ENCODE peak calls at places on chromosomes 13 and 19, in six cellular contexts. One of them, this sample, is unnamed. For H3K27me3 and H3K4me1, the result is how much of the 10 kb centered on the place peaks cover.

GRCh38 chr13:104737713-104738112 is 1671.5 kb upstream of the SLC10A2 start:
- DNase-seq in stomach: no peak
- DNase-seq in GM23338: no peak
- DNase-seq in HepG2: no peak
- DNase-seq in sigmoid colon: no peak
- DNase-seq in SK-N-SH: no peak
- DNase-seq in this sample: no peak

GRCh38 chr13:41603917-41604316 is 146.6 kb downstream of the RGCC start:
- DNase-seq in HepG2: no peak
- DNase-seq in SK-N-SH: no peak
- DNase-seq in sigmoid colon: no peak
- DNase-seq in stomach: no peak
- DNase-seq in GM23338: no peak
- DNase-seq in this sample: no peak

GRCh38 chr19:52665529-52665928 is 27.4 kb upstream of the ZNF83 start:
- DNase-seq in SK-N-SH: no peak
- DNase-seq in GM23338: no peak
- DNase-seq in HepG2: no peak
- DNase-seq in stomach: no peak
- DNase-seq in sigmoid colon: no peak
- DNase-seq in this sample: no peak

GRCh38 chr13:23081246-23081645 is 99.5 kb upstream of the SGCG start:
- DNase-seq in GM23338: no peak
- DNase-seq in HepG2: no peak
- DNase-seq in sigmoid colon: no peak
- DNase-seq in SK-N-SH: no peak
- DNase-seq in stomach: no peak
- DNase-seq in this sample: no peak

GRCh38 chr19:52351512-52351911 is 15.5 kb downstream of the ZNF610 start:
- DNase-seq in stomach: no peak
- DNase-seq in HepG2: no peak
- DNase-seq in SK-N-SH: peak
- DNase-seq in sigmoid colon: no peak
- DNase-seq in GM23338: peak
- DNase-seq in this sample: no peak

GRCh38 chr19:20664917-20665781 is 3.8 kb upstream of the ZNF626 start:
- DNase-seq in stomach: no peak
- DNase-seq in GM23338: peak
- DNase-seq in HepG2: peak
- DNase-seq in SK-N-SH: no peak
- DNase-seq in sigmoid colon: no peak
- DNase-seq in this sample: no peak

GRCh38 chr19:36103040-36103626 is 7.8 kb upstream of the OVOL3 start:
- DNase-seq in sigmoid colon: no peak
- DNase-seq in SK-N-SH: no peak
- DNase-seq in HepG2: no peak
- DNase-seq in GM23338: no peak
- DNase-seq in stomach: no peak
- DNase-seq in this sample: no peak

GRCh38 chr13:44292545-44292944 is 81.1 kb upstream of the SERP2 start:
- DNase-seq in SK-N-SH: no peak
- DNase-seq in stomach: no peak
- DNase-seq in GM23338: no peak
- DNase-seq in sigmoid colon: no peak
- DNase-seq in HepG2: no peak
- DNase-seq in this sample: no peak

GRCh38 chr13:106570354-106570822 is 2.5 kb upstream of the ARGLU1 start:
- DNase-seq in SK-N-SH: peak
- DNase-seq in stomach: peak
- DNase-seq in GM23338: peak
- DNase-seq in HepG2: no peak
- DNase-seq in sigmoid colon: peak
- DNase-seq in this sample: peak

GRCh38 chr19:1063909-1064660 is 2.9 kb upstream of the ARHGAP45 start:
- DNase-seq in sigmoid colon: no peak
- DNase-seq in stomach: no peak
- DNase-seq in HepG2: no peak
- DNase-seq in GM23338: peak
- DNase-seq in SK-N-SH: no peak
- DNase-seq in this sample: no peak

GRCh38 chr19:2462635-2463421 is 6.1 kb upstream of the LMNB2 start:
- DNase-seq in stomach: peak
- DNase-seq in SK-N-SH: peak
- DNase-seq in GM23338: peak
- DNase-seq in sigmoid colon: peak
- DNase-seq in HepG2: peak
- DNase-seq in this sample: peak

GRCh38 chr13:39682788-39683187 is 27.3 kb downstream of the COG6 start:
- DNase-seq in HepG2: no peak
- DNase-seq in SK-N-SH: no peak
- DNase-seq in sigmoid colon: no peak
- DNase-seq in stomach: no peak
- DNase-seq in GM23338: no peak
- DNase-seq in this sample: no peak

GRCh38 chr13:87821512-87821911 is 150.3 kb downstream of the SLITRK5 start:
- DNase-seq in stomach: no peak
- DNase-seq in GM23338: no peak
- DNase-seq in sigmoid colon: no peak
- DNase-seq in SK-N-SH: no peak
- DNase-seq in HepG2: no peak
- DNase-seq in this sample: no peak

GRCh38 chr13:33140161-33140560 is 123.9 kb downstream of the KL start:
- DNase-seq in GM23338: no peak
- DNase-seq in SK-N-SH: peak
- DNase-seq in sigmoid colon: no peak
- DNase-seq in HepG2: no peak
- DNase-seq in stomach: no peak
- DNase-seq in this sample: no peak

GRCh38 chr19:47095707-47096704 is 17.6 kb downstream of the ZC3H4 start:
- DNase-seq in SK-N-SH: no peak
- DNase-seq in GM23338: peak
- DNase-seq in HepG2: peak
- DNase-seq in stomach: peak
- DNase-seq in sigmoid colon: no peak
- DNase-seq in this sample: peak

GRCh38 chr13:75480691-75481175 is 1.2 kb downstream of the TBC1D4 start:
- DNase-seq in stomach: peak
- DNase-seq in GM23338: peak
- DNase-seq in HepG2: peak
- DNase-seq in SK-N-SH: peak
- DNase-seq in sigmoid colon: peak
- DNase-seq in this sample: peak

GRCh38 chr13:101930331-101930730 is 471.5 kb downstream of the FGF14 start:
- DNase-seq in stomach: no peak
- DNase-seq in HepG2: no peak
- DNase-seq in SK-N-SH: no peak
- DNase-seq in sigmoid colon: no peak
- DNase-seq in GM23338: no peak
- DNase-seq in this sample: no peak

GRCh38 chr13:97280478-97280877 is 58.3 kb downstream of the MBNL2 start:
- DNase-seq in stomach: no peak
- DNase-seq in sigmoid colon: no peak
- DNase-seq in GM23338: no peak
- DNase-seq in SK-N-SH: peak
- DNase-seq in HepG2: no peak
- DNase-seq in this sample: no peak

GRCh38 chr13:38042771-38043170 is 173.2 kb upstream of the TRPC4 start:
- DNase-seq in SK-N-SH: no peak
- DNase-seq in stomach: no peak
- DNase-seq in HepG2: no peak
- DNase-seq in GM23338: no peak
- DNase-seq in sigmoid colon: no peak
- DNase-seq in this sample: no peak

GRCh38 chr19:50741179-50741933 is 18.2 kb downstream of the CLEC11A start:
- DNase-seq in HepG2: no peak
- DNase-seq in sigmoid colon: no peak
- DNase-seq in stomach: no peak
- DNase-seq in GM23338: no peak
- DNase-seq in SK-N-SH: no peak
- DNase-seq in this sample: no peak
- H3K27me3 ChIP-seq in HepG2: under half
- H3K27me3 ChIP-seq in sigmoid colon: half or more
- H3K27me3 ChIP-seq in stomach: under half
- H3K27me3 ChIP-seq in GM23338: under half
- H3K27me3 ChIP-seq in SK-N-SH: half or more
- H3K27me3 ChIP-seq in this sample: under half

GRCh38 chr19:50387176-50387867 is 3.2 kb downstream of the POLD1 start:
- DNase-seq in SK-N-SH: no peak
- DNase-seq in sigmoid colon: no peak
- DNase-seq in HepG2: no peak
- DNase-seq in GM23338: no peak
- DNase-seq in stomach: no peak
- DNase-seq in this sample: no peak
- TF ChIP-seq POLR2AphosphoS5 in SK-N-SH: no peak
- TF ChIP-seq POLR2AphosphoS5 in sigmoid colon: no peak
- TF ChIP-seq POLR2AphosphoS5 in HepG2: no peak
- TF ChIP-seq POLR2AphosphoS5 in GM23338: no peak
- TF ChIP-seq POLR2AphosphoS5 in stomach: no peak
- TF ChIP-seq POLR2AphosphoS5 in this sample: no peak

DNA sequence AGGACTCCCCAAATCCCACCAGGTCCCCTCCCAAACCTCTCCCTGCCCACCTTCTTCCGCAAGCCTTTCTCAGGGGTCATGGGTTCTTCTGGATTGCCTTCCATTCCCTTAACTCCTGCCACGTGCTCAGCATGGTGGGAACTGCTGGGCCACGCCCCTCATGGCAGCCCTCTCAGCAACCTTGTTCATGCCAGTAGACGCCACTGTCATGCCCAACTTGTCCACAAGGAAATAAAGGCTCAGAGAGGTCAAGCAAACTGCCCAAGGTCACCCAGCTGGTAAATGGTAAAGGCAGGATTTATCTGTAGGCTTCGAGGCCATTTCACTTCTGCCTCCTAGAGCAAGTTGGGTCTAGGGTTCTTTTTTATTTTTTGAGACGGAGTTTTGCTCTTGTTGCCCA is 10.9 kb downstream of the PRAM1 start:
- DNase-seq in HepG2: no peak
- DNase-seq in stomach: no peak
- DNase-seq in SK-N-SH: no peak
- DNase-seq in sigmoid colon: no peak
- DNase-seq in GM23338: peak
- DNase-seq in this sample: no peak
- H3K4me1 ChIP-seq in HepG2: under half
- H3K4me1 ChIP-seq in stomach: under half
- H3K4me1 ChIP-seq in SK-N-SH: under half
- H3K4me1 ChIP-seq in sigmoid colon: under half
- H3K4me1 ChIP-seq in GM23338: under half
- H3K4me1 ChIP-seq in this sample: under half

DNA sequence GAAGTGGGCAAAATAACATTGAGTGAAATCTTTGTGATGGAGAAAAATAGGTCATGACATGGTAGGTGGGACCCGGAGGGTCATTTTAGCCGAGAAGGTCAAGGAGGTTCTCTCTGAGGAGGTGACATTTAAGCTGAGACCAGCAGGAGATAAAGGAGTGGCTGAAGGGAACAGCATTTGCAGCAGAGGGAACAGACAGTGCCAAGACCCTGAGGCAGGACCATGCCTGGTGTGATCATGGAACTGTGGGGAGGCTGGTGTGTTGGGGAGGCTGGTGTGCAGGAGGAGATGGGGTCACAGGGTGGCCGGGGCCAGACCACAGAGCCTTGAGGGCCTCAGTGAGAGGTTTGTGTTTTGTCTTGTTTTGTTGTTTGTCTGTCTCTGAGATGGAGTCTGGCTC is 59.4 kb upstream of the KLF2 start:
- DNase-seq in stomach: no peak
- DNase-seq in HepG2: no peak
- DNase-seq in sigmoid colon: no peak
- DNase-seq in SK-N-SH: no peak
- DNase-seq in GM23338: no peak
- DNase-seq in this sample: no peak
- H3K27me3 ChIP-seq in stomach: under half
- H3K27me3 ChIP-seq in HepG2: under half
- H3K27me3 ChIP-seq in sigmoid colon: under half
- H3K27me3 ChIP-seq in SK-N-SH: half or more
- H3K27me3 ChIP-seq in GM23338: under half
- H3K27me3 ChIP-seq in this sample: under half

DNA sequence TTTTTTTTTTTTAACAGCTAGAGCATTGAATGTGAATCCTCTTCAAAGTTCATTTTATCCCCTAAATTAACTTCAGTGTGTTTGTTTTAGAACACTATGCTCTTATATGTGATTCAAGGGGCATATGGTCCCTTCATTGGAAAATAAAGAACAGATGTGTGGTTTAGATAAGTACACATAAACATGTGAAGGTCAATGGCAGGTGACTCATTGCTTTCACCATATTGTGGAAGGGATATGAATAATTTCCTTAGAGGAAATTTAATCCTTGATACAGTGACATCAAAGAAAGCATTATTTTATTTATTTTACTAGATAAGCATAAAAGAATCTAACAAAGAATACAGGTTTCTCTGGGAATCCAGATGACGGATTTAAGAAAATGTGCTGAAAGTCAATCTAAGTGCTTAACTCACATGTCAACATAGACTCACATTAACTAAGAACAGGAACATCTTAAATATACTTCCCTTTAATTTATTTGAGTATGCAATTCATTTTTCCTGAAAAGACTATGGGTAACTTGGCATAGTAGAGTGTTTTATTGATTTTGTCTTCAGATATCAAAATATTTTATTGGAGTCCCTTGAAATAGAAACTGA is 373.4 kb downstream of the KCTD12 start:
- DNase-seq in GM23338: no peak
- DNase-seq in SK-N-SH: peak
- DNase-seq in sigmoid colon: no peak
- DNase-seq in stomach: no peak
- DNase-seq in HepG2: no peak
- DNase-seq in this sample: no peak
- TF ChIP-seq POLR2AphosphoS5 in GM23338: no peak
- TF ChIP-seq POLR2AphosphoS5 in SK-N-SH: peak
- TF ChIP-seq POLR2AphosphoS5 in sigmoid colon: peak
- TF ChIP-seq POLR2AphosphoS5 in stomach: peak
- TF ChIP-seq POLR2AphosphoS5 in HepG2: no peak
- TF ChIP-seq POLR2AphosphoS5 in this sample: peak

DNA sequence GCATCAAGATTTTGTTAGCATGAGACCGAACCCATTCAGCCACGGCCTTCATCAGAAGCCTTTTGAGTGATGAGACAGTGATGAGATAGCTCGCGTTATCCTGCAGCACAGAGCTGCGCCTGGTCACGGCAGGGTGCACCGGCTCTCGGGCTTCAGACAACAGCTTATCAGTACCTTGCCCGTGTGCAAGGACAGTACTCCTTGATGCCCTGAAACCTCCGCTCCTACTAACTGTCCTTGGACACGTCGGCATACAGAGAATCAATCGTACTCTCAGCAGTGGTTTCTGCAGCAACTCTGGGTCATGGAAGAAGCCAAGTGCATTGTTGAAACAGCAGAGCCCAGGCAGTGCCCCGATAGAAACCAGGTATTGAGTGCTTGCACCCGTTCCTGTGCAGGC is 40.7 kb downstream of the IRS2 start:
- DNase-seq in GM23338: no peak
- DNase-seq in stomach: no peak
- DNase-seq in SK-N-SH: no peak
- DNase-seq in sigmoid colon: no peak
- DNase-seq in HepG2: no peak
- DNase-seq in this sample: no peak
- H3K4me1 ChIP-seq in GM23338: under half
- H3K4me1 ChIP-seq in stomach: under half
- H3K4me1 ChIP-seq in SK-N-SH: half or more
- H3K4me1 ChIP-seq in sigmoid colon: under half
- H3K4me1 ChIP-seq in HepG2: under half
- H3K4me1 ChIP-seq in this sample: under half

GRCh38 chr13:112059457-112060317 is 7.3 kb upstream of the SOX1 start:
- DNase-seq in stomach: no peak
- DNase-seq in sigmoid colon: no peak
- DNase-seq in GM23338: no peak
- DNase-seq in HepG2: no peak
- DNase-seq in SK-N-SH: no peak
- DNase-seq in this sample: no peak
- H3K27me3 ChIP-seq in stomach: half or more
- H3K27me3 ChIP-seq in sigmoid colon: half or more
- H3K27me3 ChIP-seq in GM23338: half or more
- H3K27me3 ChIP-seq in HepG2: half or more
- H3K27me3 ChIP-seq in SK-N-SH: half or more
- H3K27me3 ChIP-seq in this sample: half or more